ENCODE peak calls at places on chromosomes 2 and 18, in ten cellular contexts. One of them, this sample, is unnamed.

GRCh38 chr18:9079863-9080528 is 22.5 kb upstream of the NDUFV2 start:
- DNase-seq in stomach: no peak
- DNase-seq in testis: no peak
- DNase-seq in bronchial epithelial cell: no peak
- DNase-seq in heart right ventricle: no peak
- DNase-seq in WERI-Rb-1: no peak
- DNase-seq in prostate gland: no peak
- DNase-seq in thoracic aorta: no peak
- DNase-seq in brain microvascular endothelial cell: no peak
- DNase-seq in uterus: no peak
- DNase-seq in this sample: no peak

GRCh38 chr2:60581461-60582282 is 28.2 kb upstream of the BCL11A start:
- DNase-seq in WERI-Rb-1: peak; percentile 81
- DNase-seq in prostate gland: peak; percentile 63
- DNase-seq in heart right ventricle: peak; percentile 23
- DNase-seq in thoracic aorta: no peak
- DNase-seq in testis: peak; percentile 79
- DNase-seq in uterus: no peak
- DNase-seq in brain microvascular endothelial cell: peak; percentile 29
- DNase-seq in bronchial epithelial cell: no peak
- DNase-seq in stomach: peak; percentile 77
- DNase-seq in this sample: peak; percentile 72

GRCh38 chr2:62196278-62196901 is 475 bp downstream of the B3GNT2 start:
- DNase-seq in brain microvascular endothelial cell: no peak
- DNase-seq in prostate gland: peak; percentile 33
- DNase-seq in uterus: peak; percentile 61
- DNase-seq in testis: no peak
- DNase-seq in WERI-Rb-1: peak; percentile 55
- DNase-seq in bronchial epithelial cell: peak; percentile 15
- DNase-seq in heart right ventricle: peak; percentile 61
- DNase-seq in thoracic aorta: no peak
- DNase-seq in stomach: peak; percentile 45
- DNase-seq in this sample: peak; percentile 72

GRCh38 chr2:122136071-122136470 is 380.6 kb downstream of the TSN start:
- DNase-seq in bronchial epithelial cell: peak; percentile 4
- DNase-seq in heart right ventricle: no peak
- DNase-seq in stomach: no peak
- DNase-seq in prostate gland: no peak
- DNase-seq in thoracic aorta: no peak
- DNase-seq in WERI-Rb-1: peak; percentile 48
- DNase-seq in testis: no peak
- DNase-seq in uterus: no peak
- DNase-seq in brain microvascular endothelial cell: no peak
- DNase-seq in this sample: no peak

GRCh38 chr2:55720417-55720816 is 26.8 kb upstream of the PNPT1 start:
- DNase-seq in testis: no peak
- DNase-seq in prostate gland: no peak
- DNase-seq in thoracic aorta: no peak
- DNase-seq in bronchial epithelial cell: no peak
- DNase-seq in brain microvascular endothelial cell: no peak
- DNase-seq in stomach: no peak
- DNase-seq in uterus: no peak
- DNase-seq in heart right ventricle: no peak
- DNase-seq in WERI-Rb-1: no peak
- DNase-seq in this sample: no peak

GRCh38 chr2:72278046-72278445 is 130.4 kb upstream of the CYP26B1 start:
- DNase-seq in prostate gland: no peak
- DNase-seq in uterus: no peak
- DNase-seq in brain microvascular endothelial cell: peak; percentile 50
- DNase-seq in WERI-Rb-1: no peak
- DNase-seq in stomach: no peak
- DNase-seq in heart right ventricle: no peak
- DNase-seq in testis: no peak
- DNase-seq in bronchial epithelial cell: peak; percentile 65
- DNase-seq in thoracic aorta: no peak
- DNase-seq in this sample: no peak

GRCh38 chr18:6607348-6607747 is 122.2 kb upstream of the ARHGAP28 start:
- DNase-seq in bronchial epithelial cell: no peak
- DNase-seq in heart right ventricle: no peak
- DNase-seq in thoracic aorta: no peak
- DNase-seq in uterus: no peak
- DNase-seq in prostate gland: peak; percentile 21
- DNase-seq in testis: no peak
- DNase-seq in stomach: no peak
- DNase-seq in brain microvascular endothelial cell: no peak
- DNase-seq in WERI-Rb-1: no peak
- DNase-seq in this sample: peak; percentile 24

GRCh38 chr2:218785103-218785502 is 3.2 kb downstream of the CYP27A1 start:
- DNase-seq in WERI-Rb-1: peak; percentile 40
- DNase-seq in testis: no peak
- DNase-seq in stomach: no peak
- DNase-seq in bronchial epithelial cell: no peak
- DNase-seq in prostate gland: no peak
- DNase-seq in uterus: no peak
- DNase-seq in heart right ventricle: no peak
- DNase-seq in brain microvascular endothelial cell: no peak
- DNase-seq in thoracic aorta: no peak
- DNase-seq in this sample: no peak

GRCh38 chr2:120934891-120935338 is 199.2 kb downstream of the GLI2 start:
- DNase-seq in bronchial epithelial cell: peak; percentile 94
- DNase-seq in WERI-Rb-1: peak; percentile 46
- DNase-seq in prostate gland: peak; percentile 79
- DNase-seq in brain microvascular endothelial cell: peak; percentile 95
- DNase-seq in thoracic aorta: peak; percentile 36
- DNase-seq in testis: peak; percentile 61
- DNase-seq in uterus: peak; percentile 48
- DNase-seq in stomach: peak; percentile 50
- DNase-seq in heart right ventricle: no peak
- DNase-seq in this sample: peak; percentile 32

GRCh38 chr2:121360566-121361300 is 75.7 kb upstream of the TFCP2L1 start:
- DNase-seq in bronchial epithelial cell: peak; percentile 93
- DNase-seq in stomach: peak; percentile 88
- DNase-seq in testis: no peak
- DNase-seq in heart right ventricle: no peak
- DNase-seq in thoracic aorta: peak; percentile 27
- DNase-seq in brain microvascular endothelial cell: peak; percentile 50
- DNase-seq in WERI-Rb-1: no peak
- DNase-seq in prostate gland: peak; percentile 81
- DNase-seq in uterus: no peak
- DNase-seq in this sample: peak; percentile 74

GRCh38 chr18:58805482-58806187 is 59.0 kb upstream of the ZNF532 start:
- DNase-seq in heart right ventricle: no peak
- DNase-seq in bronchial epithelial cell: peak; percentile 31
- DNase-seq in brain microvascular endothelial cell: no peak
- DNase-seq in uterus: peak; percentile 42
- DNase-seq in stomach: no peak
- DNase-seq in WERI-Rb-1: peak; percentile 60
- DNase-seq in thoracic aorta: no peak
- DNase-seq in prostate gland: peak; percentile 38
- DNase-seq in testis: no peak
- DNase-seq in this sample: peak; percentile 15

GRCh38 chr2:156930423-156930822 is 327.1 kb upstream of the GALNT5 start:
- DNase-seq in heart right ventricle: no peak
- DNase-seq in brain microvascular endothelial cell: no peak
- DNase-seq in testis: no peak
- DNase-seq in bronchial epithelial cell: no peak
- DNase-seq in stomach: no peak
- DNase-seq in uterus: no peak
- DNase-seq in thoracic aorta: no peak
- DNase-seq in WERI-Rb-1: no peak
- DNase-seq in prostate gland: no peak
- DNase-seq in this sample: no peak
- TF ChIP-seq CTCF in heart right ventricle: no peak
- TF ChIP-seq CTCF in brain microvascular endothelial cell: no peak
- TF ChIP-seq CTCF in testis: no peak
- TF ChIP-seq CTCF in bronchial epithelial cell: no peak
- TF ChIP-seq CTCF in stomach: no peak
- TF ChIP-seq CTCF in uterus: no peak
- TF ChIP-seq CTCF in thoracic aorta: no peak
- TF ChIP-seq CTCF in WERI-Rb-1: no peak
- TF ChIP-seq CTCF in prostate gland: no peak
- TF ChIP-seq CTCF in this sample: no peak

GRCh38 chr2:131039535-131039907 is 53.7 kb downstream of the FAM168B start:
- DNase-seq in heart right ventricle: no peak
- DNase-seq in brain microvascular endothelial cell: no peak
- DNase-seq in WERI-Rb-1: no peak
- DNase-seq in thoracic aorta: no peak
- DNase-seq in uterus: no peak
- DNase-seq in bronchial epithelial cell: no peak
- DNase-seq in testis: no peak
- DNase-seq in stomach: peak; percentile 23
- DNase-seq in prostate gland: no peak
- DNase-seq in this sample: no peak
- H3K36me3 ChIP-seq in heart right ventricle: no peaks in the 10 kb centered on the region
- H3K36me3 ChIP-seq in brain microvascular endothelial cell: no peaks in the 10 kb centered on the region
- H3K36me3 ChIP-seq in WERI-Rb-1: no peaks in the 10 kb centered on the region
- H3K36me3 ChIP-seq in thoracic aorta: no peaks in the 10 kb centered on the region
- H3K36me3 ChIP-seq in uterus: no peaks in the 10 kb centered on the region
- H3K36me3 ChIP-seq in bronchial epithelial cell: peaks cover 16% of the 10 kb centered on the region
- H3K36me3 ChIP-seq in testis: no peaks in the 10 kb centered on the region
- H3K36me3 ChIP-seq in stomach: no peaks in the 10 kb centered on the region
- H3K36me3 ChIP-seq in prostate gland: no peaks in the 10 kb centered on the region
- H3K36me3 ChIP-seq in this sample: no peaks in the 10 kb centered on the region

GRCh38 chr18:48609820-48610815 is 71.3 kb downstream of the CTIF start:
- DNase-seq in WERI-Rb-1: no peak
- DNase-seq in testis: no peak
- DNase-seq in thoracic aorta: peak; percentile 24
- DNase-seq in bronchial epithelial cell: no peak
- DNase-seq in uterus: no peak
- DNase-seq in stomach: no peak
- DNase-seq in prostate gland: no peak
- DNase-seq in brain microvascular endothelial cell: no peak
- DNase-seq in heart right ventricle: peak; percentile 21
- DNase-seq in this sample: no peak

GRCh38 chr18:48605408-48605845 is 66.6 kb downstream of the CTIF start:
- DNase-seq in bronchial epithelial cell: no peak
- DNase-seq in uterus: no peak
- DNase-seq in prostate gland: no peak
- DNase-seq in heart right ventricle: no peak
- DNase-seq in stomach: no peak
- DNase-seq in testis: no peak
- DNase-seq in thoracic aorta: no peak
- DNase-seq in WERI-Rb-1: peak; percentile 79
- DNase-seq in brain microvascular endothelial cell: no peak
- DNase-seq in this sample: no peak

GRCh38 chr18:48608581-48608980 is 69.8 kb downstream of the CTIF start:
- DNase-seq in thoracic aorta: no peak
- DNase-seq in brain microvascular endothelial cell: no peak
- DNase-seq in stomach: no peak
- DNase-seq in WERI-Rb-1: no peak
- DNase-seq in bronchial epithelial cell: no peak
- DNase-seq in testis: peak; percentile 87
- DNase-seq in prostate gland: no peak
- DNase-seq in uterus: no peak
- DNase-seq in heart right ventricle: no peak
- DNase-seq in this sample: no peak

GRCh38 chr18:48609114-48609513 is 70.3 kb downstream of the CTIF start:
- DNase-seq in testis: no peak
- DNase-seq in heart right ventricle: no peak
- DNase-seq in WERI-Rb-1: no peak
- DNase-seq in uterus: no peak
- DNase-seq in stomach: no peak
- DNase-seq in thoracic aorta: no peak
- DNase-seq in brain microvascular endothelial cell: no peak
- DNase-seq in bronchial epithelial cell: no peak
- DNase-seq in prostate gland: no peak
- DNase-seq in this sample: no peak

DNA sequence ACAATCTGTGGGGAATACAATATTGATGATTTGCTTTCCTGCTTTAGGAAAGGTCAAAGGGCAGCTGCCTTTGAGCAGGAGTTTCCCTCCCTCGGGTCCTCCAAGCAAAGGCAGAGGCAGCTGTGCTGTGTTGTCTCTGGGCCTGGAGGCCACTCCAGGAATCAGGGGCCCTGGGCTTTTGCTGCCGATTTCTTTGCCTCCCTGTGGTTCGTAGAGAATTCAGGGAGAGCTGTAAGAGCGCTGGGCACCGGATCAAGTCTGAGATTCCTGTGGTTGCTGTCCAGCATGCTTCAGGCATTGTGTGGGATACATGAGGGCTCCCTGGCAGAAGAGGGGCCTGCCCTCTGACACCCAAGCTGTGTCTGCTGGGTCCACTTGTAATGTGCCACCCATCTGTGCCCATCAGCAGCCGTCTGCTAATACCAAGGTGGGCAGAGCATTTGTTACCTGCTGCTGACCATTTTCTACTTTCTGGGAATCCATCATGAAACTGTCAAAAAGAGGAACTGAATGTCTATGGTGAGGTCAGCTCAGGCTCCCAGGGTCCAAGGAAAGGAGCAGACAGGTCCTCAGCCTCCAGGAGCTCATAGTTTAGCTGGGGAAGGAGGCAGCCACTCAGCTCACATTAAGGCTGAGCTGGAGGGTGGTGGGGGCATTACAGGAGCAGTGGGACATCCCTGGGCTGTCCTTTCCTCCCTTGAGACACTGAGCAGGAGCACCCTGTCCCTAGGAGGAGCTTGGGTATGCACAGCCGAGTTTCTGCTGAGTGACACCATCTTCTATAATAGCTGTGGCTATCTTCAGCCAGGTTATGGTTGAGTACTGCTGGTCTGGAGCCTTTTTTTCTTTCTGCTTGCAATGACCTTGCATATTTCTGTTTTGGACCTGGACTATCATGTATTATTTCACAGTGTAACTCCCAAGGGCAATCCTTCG is 68.5 kb downstream of the CTIF start:
- DNase-seq in stomach: no peak
- DNase-seq in heart right ventricle: peak; percentile 58
- DNase-seq in WERI-Rb-1: no peak
- DNase-seq in bronchial epithelial cell: no peak
- DNase-seq in uterus: peak; percentile 31
- DNase-seq in thoracic aorta: no peak
- DNase-seq in testis: peak; percentile 87
- DNase-seq in brain microvascular endothelial cell: peak; percentile 81
- DNase-seq in prostate gland: no peak
- DNase-seq in this sample: no peak
- TF ChIP-seq CTCF in stomach: no peak
- TF ChIP-seq CTCF in heart right ventricle: no peak
- TF ChIP-seq CTCF in WERI-Rb-1: no peak
- TF ChIP-seq CTCF in bronchial epithelial cell: no peak
- TF ChIP-seq CTCF in uterus: no peak
- TF ChIP-seq CTCF in thoracic aorta: no peak
- TF ChIP-seq CTCF in testis: no peak
- TF ChIP-seq CTCF in brain microvascular endothelial cell: peak; percentile 24
- TF ChIP-seq CTCF in prostate gland: no peak
- TF ChIP-seq CTCF in this sample: no peak

DNA sequence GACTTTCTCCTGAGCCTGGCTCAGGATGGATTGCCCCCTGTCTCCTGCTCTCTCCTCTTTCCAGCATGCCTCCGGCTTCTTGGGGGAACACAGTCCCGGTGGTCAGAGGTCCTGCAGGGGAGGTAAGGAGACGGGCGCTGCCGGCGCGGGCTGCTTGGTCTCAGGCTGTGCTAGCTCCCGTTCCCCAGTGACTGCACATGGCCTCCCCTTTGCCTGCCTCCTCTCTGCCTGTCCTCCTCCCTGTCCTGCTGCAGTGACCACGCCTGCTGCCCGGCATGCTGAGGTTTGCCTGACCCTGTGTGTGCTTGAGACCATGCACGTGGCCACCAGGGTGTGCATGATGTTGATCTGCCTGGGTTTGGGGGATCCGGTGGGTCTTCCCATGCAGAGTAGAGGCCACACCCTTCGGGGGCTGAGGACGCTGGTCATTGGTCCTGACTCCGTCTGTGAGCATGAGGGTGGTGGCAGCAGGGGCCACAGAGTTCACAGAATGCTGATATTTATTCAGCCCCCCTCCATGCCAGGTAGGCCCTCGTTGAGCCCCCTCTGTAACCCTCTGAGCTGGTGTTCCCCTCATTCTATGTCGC is 42.9 kb upstream of the MCFD2 start:
- DNase-seq in stomach: no peak
- DNase-seq in prostate gland: no peak
- DNase-seq in testis: no peak
- DNase-seq in brain microvascular endothelial cell: no peak
- DNase-seq in heart right ventricle: no peak
- DNase-seq in uterus: no peak
- DNase-seq in bronchial epithelial cell: no peak
- DNase-seq in WERI-Rb-1: no peak
- DNase-seq in thoracic aorta: no peak
- DNase-seq in this sample: no peak
- H3K36me3 ChIP-seq in stomach: peaks cover 23% of the 10 kb centered on the region
- H3K36me3 ChIP-seq in prostate gland: peaks cover 7% of the 10 kb centered on the region
- H3K36me3 ChIP-seq in testis: no peaks in the 10 kb centered on the region
- H3K36me3 ChIP-seq in brain microvascular endothelial cell: peaks cover 52% of the 10 kb centered on the region
- H3K36me3 ChIP-seq in heart right ventricle: no peaks in the 10 kb centered on the region
- H3K36me3 ChIP-seq in uterus: no peaks in the 10 kb centered on the region
- H3K36me3 ChIP-seq in bronchial epithelial cell: peaks cover 17% of the 10 kb centered on the region
- H3K36me3 ChIP-seq in WERI-Rb-1: peaks cover 8% of the 10 kb centered on the region
- H3K36me3 ChIP-seq in thoracic aorta: peaks cover 28% of the 10 kb centered on the region
- H3K36me3 ChIP-seq in this sample: no peaks in the 10 kb centered on the region